ENCODE peak calls at places on chromosomes 11 and 22, in seven cellular contexts. H is brain microvascular endothelial cell, I is cardiac fibroblast, L is Peyer's patch, C is progenitor cell of endocrine pancreas, U is fibroblast of mammary gland, D is breast epithelium. Y is an unnamed sample.
A peak's percentile ranks its signal among the peaks of the same experiment; 100 is the strongest.

GRCh38 chr11:85756401-85757200 is 54.3 kb downstream of the SYTL2 start:
- DNase-seq in C (no peak), H (no peak), L (peak; percentile 75), I (no peak), U (no peak), D (no peak), Y (no peak)

GRCh38 chr11:113161671-113162589 is 152.5 kb upstream of the TTC12 start:
- DNase-seq in U (no peak), D (no peak), L (no peak), H (no peak), C (no peak), I (no peak), Y (no peak)

GRCh38 chr11:133600876-133601275 is 68.6 kb upstream of the OPCML start:
- DNase-seq in D (no peak), U (no peak), C (no peak), H (no peak), I (no peak), L (no peak), Y (no peak)

GRCh38 chr11:114154271-114155047 is 94.9 kb downstream of the ZBTB16 start:
- DNase-seq in H (no peak), C (no peak), D (peak; percentile 81), L (no peak), U (peak; percentile 96), I (peak; percentile 97), Y (no peak)

GRCh38 chr11:86066606-86067229 is 2.2 kb downstream of the PICALM start:
- DNase-seq in C (no peak), I (no peak), L (no peak), D (no peak), H (no peak), U (no peak), Y (no peak)

GRCh38 chr11:41788177-41788576 is 328.7 kb upstream of the LRRC4C start:
- DNase-seq in C (no peak), I (no peak), D (no peak), U (no peak), H (no peak), L (no peak), Y (no peak)

GRCh38 chr11:765025-765801 is 12.1 kb downstream of the GATD1 start:
- DNase-seq in D (peak; percentile 50), C (no peak), H (peak; percentile 36), I (peak; percentile 59), L (peak; percentile 76), U (peak; percentile 59), Y (peak; percentile 45)

GRCh38 chr11:134367781-134368180 is 36.0 kb downstream of the GLB1L2 start:
- DNase-seq in H (no peak), I (no peak), U (no peak), D (no peak), C (no peak), L (no peak), Y (no peak)

GRCh38 chr11:87739766-87740165 is 435.5 kb downstream of the RAB38 start:
- DNase-seq in H (no peak), D (no peak), C (no peak), U (no peak), L (no peak), I (no peak), Y (no peak)

GRCh38 chr11:8258289-8258688 is 5.4 kb downstream of the LMO1 start:
- DNase-seq in H (no peak), U (no peak), C (no peak), D (no peak), L (peak; percentile 31), I (no peak), Y (no peak)

GRCh38 chr11:122668562-122669090 is 13.1 kb downstream of the UBASH3B start:
- DNase-seq in H (peak; percentile 63), I (peak; percentile 95), C (no peak), D (no peak), U (peak; percentile 86), L (no peak), Y (no peak)

GRCh38 chr22:49999063-49999900 is 13.3 kb downstream of the IL17REL start:
- DNase-seq in U (no peak), L (peak; percentile 49), H (no peak), D (no peak), I (no peak), C (peak; percentile 36), Y (peak; percentile 38)

GRCh38 chr22:31091106-31091975 is 10.2 kb downstream of the SMTN start:
- DNase-seq in U (no peak), I (no peak), H (no peak), C (no peak), L (no peak), D (no peak), Y (no peak)

GRCh38 chr11:13772223-13773046 is 104.0 kb downstream of the FAR1 start:
- DNase-seq in D (no peak), H (peak; percentile 28), I (peak; percentile 80), C (no peak), L (no peak), U (peak; percentile 75), Y (peak; percentile 32)

GRCh38 chr11:64665381-64665780 is 57.6 kb downstream of the NRXN2 start:
- DNase-seq in D (no peak), I (no peak), U (no peak), C (no peak), H (no peak), L (no peak), Y (no peak)

GRCh38 chr11:78365381-78365792 is 52.2 kb downstream of the GAB2 start:
- DNase-seq in L (no peak), I (peak; percentile 55), U (no peak), H (no peak), D (no peak), C (peak; percentile 12), Y (no peak)

GRCh38 chr11:112289588-112290461 is 29.2 kb upstream of the PLET1 start:
- DNase-seq in I (peak; percentile 64), L (peak; percentile 92), U (peak; percentile 36), C (peak; percentile 75), D (peak; percentile 61), H (peak; percentile 28), Y (peak; percentile 80)

DNA sequence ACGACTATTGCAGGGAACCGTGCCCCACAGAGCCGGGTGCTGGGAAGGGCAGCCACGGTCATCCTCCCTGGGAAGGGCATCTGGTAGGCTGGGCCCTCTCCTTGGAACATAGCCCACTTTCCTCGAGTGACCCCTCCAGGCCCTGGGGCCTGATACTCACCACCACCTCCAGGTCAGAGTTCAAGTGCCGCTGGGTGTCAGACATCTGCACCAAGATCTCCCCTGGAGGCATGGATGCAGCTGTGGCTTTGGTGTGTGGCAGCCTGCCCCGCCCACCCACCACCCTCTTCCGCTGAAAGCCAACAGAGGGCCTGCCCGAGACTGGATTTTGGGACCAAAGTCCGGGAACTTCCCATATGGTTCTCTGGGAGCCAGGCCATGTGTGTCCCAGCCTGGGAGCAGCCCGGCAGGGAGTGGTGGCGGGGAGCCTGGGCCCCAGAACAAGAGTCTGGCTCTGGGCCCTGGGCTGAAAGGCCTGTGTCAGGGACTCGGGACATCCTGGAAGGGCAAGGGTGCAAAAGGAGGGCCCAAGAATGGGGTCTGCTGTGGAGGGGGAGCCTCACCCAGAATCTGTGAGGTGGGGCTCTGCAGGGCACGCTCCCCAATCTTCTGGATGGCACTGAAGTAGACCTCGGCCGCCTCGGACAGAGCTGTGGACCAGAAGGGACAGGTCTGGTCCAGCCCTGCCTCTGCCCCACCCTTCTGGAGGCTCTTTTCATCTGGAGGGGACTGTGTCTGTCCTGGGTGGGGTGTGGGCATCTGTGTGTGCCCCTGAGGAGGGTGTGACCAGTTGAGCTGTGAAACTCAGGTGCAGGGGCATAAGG is 2.6 kb downstream of the BAIAP2L2 start:
- DNase-seq in U (no peak), C (no peak), L (peak; percentile 80), H (no peak), I (no peak), D (no peak), Y (no peak)
- TF ChIP-seq CTCF in U (no peak), C (no peak), L (no peak), H (no peak), I (no peak), D (no peak), Y (no peak)

GRCh38 chr11:118791961-118792578 is 1.1 kb upstream of the DDX6 start:
- DNase-seq in L (peak; percentile 75), H (peak; percentile 2), U (no peak), D (no peak), I (peak; percentile 23), C (peak; percentile 14), Y (no peak)

GRCh38 chr11:118792642-118793124 is 1.7 kb upstream of the DDX6 start:
- DNase-seq in C (peak; percentile 33), H (peak; percentile 89), I (peak; percentile 91), U (peak; percentile 90), D (peak; percentile 77), L (peak; percentile 92), Y (peak; percentile 43)

GRCh38 chr11:118791015-118791960 is at the start of gene DDX6:
- DNase-seq in I (peak; percentile 85), D (peak; percentile 91), U (peak; percentile 80), H (peak; percentile 83), L (peak; percentile 95), C (peak; percentile 89), Y (peak; percentile 86)

GRCh38 chr11:118789501-118790356 is 1.2 kb downstream of the DDX6 start:
- DNase-seq in L (no peak), C (no peak), U (peak; percentile 36), I (peak; percentile 42), D (no peak), H (peak; percentile 1), Y (no peak)

DNA sequence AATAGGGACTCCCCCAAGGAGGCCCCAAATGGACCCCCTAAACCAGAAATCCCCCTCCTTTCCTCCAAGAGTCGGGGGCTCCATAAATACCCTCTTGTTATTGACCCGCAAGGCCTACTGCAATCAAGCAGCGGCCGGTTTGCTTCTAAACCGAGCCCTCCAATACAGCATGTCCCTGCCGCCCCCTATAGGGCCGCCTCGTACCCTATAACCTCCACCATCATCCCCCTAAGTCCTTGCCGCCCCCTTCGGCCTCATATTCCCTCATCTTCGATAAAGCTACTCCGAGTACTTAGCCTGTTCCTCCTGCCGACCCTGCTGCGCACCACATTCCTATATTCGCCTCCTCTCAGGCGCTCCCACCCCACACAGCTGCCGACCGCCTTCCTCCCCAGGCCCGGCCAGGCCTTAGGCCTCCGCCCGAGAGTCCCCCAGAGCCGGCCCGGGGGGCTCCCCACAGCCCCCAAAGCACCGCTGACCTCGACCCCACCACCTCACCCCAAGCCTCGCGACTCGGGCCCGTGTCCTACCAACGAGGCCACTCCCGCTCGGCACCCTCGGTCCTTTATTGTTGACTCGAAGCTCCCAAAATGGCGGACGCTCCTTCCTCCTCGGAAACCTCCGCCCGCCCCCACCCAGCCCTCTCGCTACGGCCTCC is 478 bp downstream of the DDX6 start:
- DNase-seq in U (peak; percentile 71), I (peak; percentile 69), H (peak; percentile 38), C (peak; percentile 51), D (peak; percentile 60), L (peak; percentile 86), Y (peak; percentile 51)
- TF ChIP-seq CTCF in U (peak; percentile 53), I (peak; percentile 53), H (peak; percentile 76), C (peak; percentile 53), D (no peak), L (peak; percentile 34), Y (peak; percentile 57)

GRCh38 chr11:115360186-115360824 is 143.9 kb downstream of the CADM1 start:
- DNase-seq in L (no peak), C (no peak), H (no peak), D (no peak), U (no peak), I (no peak), Y (no peak)
- TF ChIP-seq CTCF in L (no peak), C (peak; percentile 15), H (peak; percentile 38), D (no peak), U (no peak), I (no peak), Y (peak; percentile 42)

GRCh38 chr22:46902998-46903916 is 140.8 kb downstream of the TBC1D22A start:
- DNase-seq in I (no peak), L (no peak), U (no peak), D (no peak), C (no peak), H (no peak), Y (no peak)
- TF ChIP-seq CTCF in I (no peak), L (no peak), U (no peak), D (no peak), C (no peak), H (peak; percentile 40), Y (no peak)

GRCh38 chr22:41672780-41673509 is 15.7 kb downstream of the SNU13 start:
- DNase-seq in U (no peak), L (no peak), D (no peak), I (no peak), C (no peak), H (no peak), Y (no peak)
- TF ChIP-seq CTCF in U (peak; percentile 31), L (peak; percentile 21), D (no peak), I (peak; percentile 18), C (peak; percentile 27), H (peak; percentile 59), Y (peak; percentile 29)